ENCODE peak calls at places on chromosome 22, in seven cellular contexts. N, D, T, H, X, A and L are unnamed samples.
A peak's percentile ranks its signal among the peaks of the same experiment; 100 is the strongest.

GRCh38 chr22:50672471-50673230 is at the start of gene SHANK3:
- DNase-seq in N (no peak), H (no peak), D (peak; percentile 92), T (no peak), X (no peak), A (no peak), L (peak; percentile 92)

GRCh38 chr22:29256606-29257325 is 11.0 kb downstream of the RHBDD3 start:
- DNase-seq in X (no peak), D (no peak), A (no peak), H (no peak), N (no peak), T (no peak), L (no peak)

GRCh38 chr22:25726241-25726640 is 15.7 kb upstream of the MYO18B start:
- DNase-seq in T (no peak), D (no peak), A (no peak), X (no peak), H (no peak), N (no peak), L (no peak)

GRCh38 chr22:23773247-23774113 is 831 bp downstream of the MMP11 start:
- DNase-seq in N (no peak), D (peak; percentile 39), H (no peak), X (no peak), A (no peak), T (no peak), L (no peak)

GRCh38 chr22:20015971-20016733 is 471 bp downstream of the ARVCF start:
- DNase-seq in N (peak; percentile 68), H (peak; percentile 47), D (no peak), T (peak; percentile 9), A (no peak), X (no peak), L (peak; percentile 39)

GRCh38 chr22:39352301-39352867 is 2.6 kb downstream of the SYNGR1 start:
- DNase-seq in T (no peak), N (no peak), D (no peak), A (no peak), H (no peak), X (no peak), L (no peak)

GRCh38 chr22:26143801-26144325 is 25.4 kb upstream of the SEZ6L start:
- DNase-seq in N (no peak), D (no peak), X (no peak), A (no peak), H (no peak), T (no peak), L (no peak)

GRCh38 chr22:41914611-41915034 is 251 bp downstream of the SHISA8 start:
- DNase-seq in N (peak; percentile 58), X (no peak), T (no peak), D (no peak), A (no peak), H (no peak), L (no peak)

GRCh38 chr22:44413211-44413610 is 84.8 kb downstream of the RTL6 start:
- DNase-seq in N (no peak), H (no peak), X (no peak), D (no peak), T (no peak), A (no peak), L (no peak)

GRCh38 chr22:30717331-30717921 is 22.8 kb downstream of the OSBP2 start:
- DNase-seq in N (no peak), D (no peak), H (no peak), A (no peak), T (no peak), X (no peak), L (no peak)

GRCh38 chr22:19121631-19122142 is 525 bp downstream of the DGCR2 start:
- DNase-seq in T (no peak), N (peak; percentile 74), D (peak; percentile 55), A (no peak), H (peak; percentile 65), X (no peak), L (peak; percentile 59)

GRCh38 chr22:49632199-49633009 is 195.3 kb downstream of the BRD1 start:
- DNase-seq in D (peak; percentile 56), T (no peak), H (peak; percentile 55), X (no peak), N (peak; percentile 93), A (no peak), L (peak; percentile 68)

GRCh38 chr22:30307026-30307574 is 17.8 kb upstream of the CASTOR1 start:
- DNase-seq in X (no peak), H (no peak), T (no peak), N (no peak), D (no peak), A (no peak), L (no peak)

GRCh38 chr22:29998627-29999026 is 81.6 kb upstream of the HORMAD2 start:
- DNase-seq in D (no peak), T (no peak), A (no peak), N (no peak), H (no peak), X (no peak), L (no peak)

GRCh38 chr22:36077261-36077660 is 48.6 kb upstream of the RBFOX2 start:
- DNase-seq in H (no peak), N (no peak), X (no peak), T (no peak), D (no peak), A (no peak), L (no peak)

GRCh38 chr22:39414377-39414776 is 14.8 kb downstream of the TAB1 start:
- DNase-seq in X (no peak), D (no peak), A (no peak), N (no peak), H (no peak), T (no peak), L (no peak)

GRCh38 chr22:45441158-45441557 is 27.7 kb downstream of the RIBC2 start:
- DNase-seq in X (no peak), N (peak; percentile 73), A (peak; percentile 17), H (peak; percentile 35), D (peak; percentile 59), T (no peak), L (peak; percentile 44)

GRCh38 chr22:45970709-45971388 is 6.1 kb downstream of the WNT7B start:
- DNase-seq in A (no peak), N (peak; percentile 69), D (no peak), X (no peak), T (no peak), H (no peak), L (no peak)

GRCh38 chr22:29813563-29813962 is 24.5 kb downstream of the ASCC2 start:
- DNase-seq in A (no peak), X (no peak), H (no peak), D (no peak), T (no peak), N (no peak), L (no peak)

GRCh38 chr22:25840883-25841282 is 98.9 kb downstream of the MYO18B start:
- DNase-seq in N (no peak), X (no peak), D (no peak), A (no peak), H (no peak), T (no peak), L (no peak)

GRCh38 chr22:48440176-48440575 is 1387.5 kb downstream of the BRD1 start:
- DNase-seq in X (no peak), N (no peak), D (no peak), H (no peak), A (no peak), T (no peak), L (no peak)

GRCh38 chr22:48438791-48439559 is 1388.7 kb downstream of the BRD1 start:
- DNase-seq in A (no peak), H (no peak), N (no peak), T (no peak), D (no peak), X (no peak), L (no peak)

GRCh38 chr22:48438096-48438495 is 1389.6 kb downstream of the BRD1 start:
- DNase-seq in D (no peak), A (no peak), X (no peak), T (no peak), N (no peak), H (no peak), L (no peak)

GRCh38 chr22:48440673-48441552 is 1386.8 kb downstream of the BRD1 start:
- DNase-seq in H (no peak), D (no peak), N (no peak), A (no peak), X (no peak), T (no peak), L (no peak)

DNA sequence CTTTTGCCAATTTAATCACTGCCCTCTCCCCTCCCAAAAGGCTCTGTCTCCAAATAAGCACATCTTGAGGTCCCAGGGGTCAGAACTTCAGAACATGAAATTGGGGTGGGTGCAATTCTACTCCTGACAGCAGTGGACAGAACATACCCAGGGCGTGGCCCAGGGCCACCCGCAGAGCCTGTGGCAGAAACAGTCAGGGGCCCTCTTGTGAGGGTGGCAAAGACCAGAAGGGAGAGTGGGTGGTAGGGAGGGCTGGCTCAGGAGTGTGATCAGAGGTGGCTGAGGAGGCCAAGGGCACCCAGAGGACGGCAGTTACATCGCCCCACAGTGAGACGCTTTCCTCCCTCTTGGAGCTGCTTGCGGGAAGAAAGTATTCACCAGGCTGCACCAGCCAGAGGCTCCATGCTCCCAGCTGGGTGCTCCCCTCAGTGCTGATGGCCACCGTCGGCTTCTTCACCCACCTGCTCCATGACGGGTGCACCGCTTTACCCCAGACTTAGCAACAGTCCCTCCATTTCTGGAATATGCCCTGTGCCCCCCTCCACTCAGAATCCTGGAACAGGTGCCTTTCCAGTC is 1388.0 kb downstream of the BRD1 start:
- DNase-seq in D (no peak), N (no peak), T (no peak), H (no peak), A (no peak), X (no peak), L (no peak)
- H3K9me3 ChIP-seq in D (no peaks in the 10 kb centered on the region), N (no peaks in the 10 kb centered on the region), T (no peaks in the 10 kb centered on the region), H (no peaks in the 10 kb centered on the region), A (no peaks in the 10 kb centered on the region), X (no peaks in the 10 kb centered on the region), L (no peaks in the 10 kb centered on the region)

GRCh38 chr22:32509045-32509444 is 34.4 kb downstream of the FBXO7 start:
- DNase-seq in N (peak; percentile 13), X (no peak), H (no peak), T (no peak), A (no peak), D (no peak), L (no peak)
- H3K9me3 ChIP-seq in N (no peaks in the 10 kb centered on the region), X (no peaks in the 10 kb centered on the region), H (no peaks in the 10 kb centered on the region), T (no peaks in the 10 kb centered on the region), A (no peaks in the 10 kb centered on the region), D (no peaks in the 10 kb centered on the region), L (no peaks in the 10 kb centered on the region)

GRCh38 chr22:47199261-47199948 is 437.0 kb downstream of the TBC1D22A start:
- DNase-seq in T (no peak), A (no peak), H (peak; percentile 21), X (no peak), D (peak; percentile 2), N (no peak), L (no peak)
- H3K9me3 ChIP-seq in T (no peaks in the 10 kb centered on the region), A (no peaks in the 10 kb centered on the region), H (no peaks in the 10 kb centered on the region), X (no peaks in the 10 kb centered on the region), D (no peaks in the 10 kb centered on the region), N (no peaks in the 10 kb centered on the region), L (no peaks in the 10 kb centered on the region)

DNA sequence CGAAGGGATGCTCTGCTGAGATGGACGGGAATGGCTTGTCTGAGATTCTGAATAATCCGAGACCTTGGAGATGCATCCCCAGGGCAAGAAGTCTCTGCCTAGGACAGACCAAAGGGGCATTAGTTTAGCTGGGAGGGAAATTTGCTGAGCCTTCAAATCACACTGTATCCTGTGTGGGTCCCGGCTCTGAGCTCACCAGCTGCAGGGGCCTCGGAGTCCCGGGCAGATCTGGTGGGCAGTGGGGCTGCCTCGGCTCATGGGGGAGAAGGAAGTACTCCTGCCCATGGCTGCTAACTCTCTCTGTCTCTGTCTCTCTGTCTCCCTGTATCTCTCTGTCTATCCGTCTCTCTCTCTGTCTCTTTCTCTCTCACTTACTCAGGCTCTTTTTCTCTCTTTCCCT is 522.4 kb downstream of the TBC1D22A start:
- DNase-seq in D (no peak), T (no peak), X (no peak), A (no peak), N (no peak), H (no peak), L (no peak)
- H3K9me3 ChIP-seq in D (no peaks in the 10 kb centered on the region), T (no peaks in the 10 kb centered on the region), X (no peaks in the 10 kb centered on the region), A (no peaks in the 10 kb centered on the region), N (no peaks in the 10 kb centered on the region), H (no peaks in the 10 kb centered on the region), L (no peaks in the 10 kb centered on the region)